ENCODE peak calls at places on chromosomes 12 and 14, in five cellular contexts. F, W, Z, H and D are unnamed samples.

GRCh38 chr14:61927015-61927414 is 164.8 kb downstream of the SNAPC1 start:
- DNase-seq in F (no peak), W (peak), Z (no peak), H (no peak), D (no peak)

GRCh38 chr14:24422694-24423531 is 6.6 kb downstream of the CBLN3 start:
- DNase-seq in F (no peak), W (no peak), Z (no peak), H (no peak), D (no peak)

GRCh38 chr14:85483037-85483436 is 46.9 kb upstream of the FLRT2 start:
- DNase-seq in F (no peak), W (no peak), Z (no peak), H (no peak), D (no peak)

GRCh38 chr12:1350055-1350933 is 244.1 kb downstream of the FBXL14 start:
- DNase-seq in F (no peak), W (peak), Z (peak), H (no peak), D (no peak)

GRCh38 chr12:107513636-107514400 is 171.8 kb upstream of the PWP1 start:
- DNase-seq in F (no peak), W (no peak), Z (no peak), H (no peak), D (no peak)

GRCh38 chr14:55949708-55950107 is 168.5 kb upstream of the PELI2 start:
- DNase-seq in F (no peak), W (no peak), Z (no peak), H (no peak), D (no peak)

GRCh38 chr12:116697305-116698130 is 40.4 kb downstream of the SPRING1 start:
- DNase-seq in F (peak), W (peak), Z (no peak), H (no peak), D (no peak)

GRCh38 chr12:98606367-98606985 is 13.0 kb downstream of the SLC25A3 start:
- DNase-seq in F (no peak), W (no peak), Z (no peak), H (no peak), D (no peak)

GRCh38 chr12:94560416-94561221 is 89.7 kb downstream of the TMCC3 start:
- DNase-seq in F (peak), W (peak), Z (no peak), H (peak), D (peak)

GRCh38 chr14:24135834-24136683 is at the start of gene PSME1:
- DNase-seq in F (peak), W (peak), Z (peak), H (peak), D (peak)

GRCh38 chr14:74514471-74514932 is 20.9 kb downstream of the ISCA2 start:
- DNase-seq in F (peak), W (no peak), Z (peak), H (no peak), D (no peak)

GRCh38 chr14:32230181-32230580 is 27.1 kb upstream of the RNU6-8 start:
- DNase-seq in F (no peak), W (peak), Z (no peak), H (no peak), D (no peak)

GRCh38 chr12:93022603-93023340 is 93.7 kb upstream of the EEA1 start:
- DNase-seq in F (no peak), W (peak), Z (no peak), H (no peak), D (no peak)

GRCh38 chr14:45426685-45427282 is 173.8 kb upstream of the MIS18BP1 start:
- DNase-seq in F (peak), W (peak), Z (peak), H (no peak), D (no peak)

GRCh38 chr14:22549981-22550670 is 38.9 kb downstream of the DAD1 start:
- DNase-seq in F (peak), W (peak), Z (peak), H (peak), D (no peak)

GRCh38 chr14:23382276-23382675 is 5.4 kb downstream of the CMTM5 start:
- DNase-seq in F (no peak), W (no peak), Z (no peak), H (no peak), D (no peak)

GRCh38 chr14:55446127-55446736 is 5.8 kb upstream of the TBPL2 start:
- DNase-seq in F (peak), W (peak), Z (peak), H (peak), D (no peak)

GRCh38 chr12:121709478-121709890 is 3.1 kb upstream of the TMEM120B start:
- DNase-seq in F (no peak), W (peak), Z (no peak), H (no peak), D (no peak)

GRCh38 chr12:45969084-45969483 is 21.3 kb downstream of the SCAF11 start:
- DNase-seq in F (no peak), W (peak), Z (peak), H (no peak), D (no peak)

GRCh38 chr14:23409475-23409874 is 1.4 kb upstream of the MYH6 start:
- DNase-seq in F (peak), W (no peak), Z (no peak), H (no peak), D (no peak)

GRCh38 chr12:98714426-98714825 is 69.3 kb downstream of the APAF1 start:
- DNase-seq in F (no peak), W (no peak), Z (no peak), H (no peak), D (no peak)

GRCh38 chr12:103495158-103495782 is 498 bp downstream of the C12orf42 start:
- DNase-seq in F (peak), W (no peak), Z (no peak), H (no peak), D (no peak)

GRCh38 chr14:35879141-35879648 is 53.1 kb downstream of the BRMS1L start:
- DNase-seq in F (no peak), W (peak), Z (peak), H (no peak), D (no peak)

GRCh38 chr12:57218030-57218853 is 1.6 kb downstream of the NXPH4 start:
- DNase-seq in F (no peak), W (peak), Z (no peak), H (no peak), D (no peak)

GRCh38 chr14:60643443-60644402 is 5.6 kb downstream of the SIX1 start:
- DNase-seq in F (peak), W (no peak), Z (peak), H (no peak), D (no peak)

GRCh38 chr14:22925513-22925912 is 3.7 kb downstream of the PRMT5 start:
- DNase-seq in F (no peak), W (no peak), Z (no peak), H (no peak), D (no peak)

GRCh38 chr12:113087193-113087592 is 30.7 kb downstream of the DTX1 start:
- DNase-seq in F (no peak), W (no peak), Z (no peak), H (no peak), D (no peak)

GRCh38 chr12:3168775-3169221 is 91.6 kb downstream of the TSPAN9 start:
- DNase-seq in F (no peak), W (peak), Z (peak), H (peak), D (no peak)

GRCh38 chr12:84128117-84128991 is 784.2 kb downstream of the SLC6A15 start:
- DNase-seq in F (no peak), W (no peak), Z (no peak), H (no peak), D (no peak)

GRCh38 chr12:99281277-99281676 is 366.3 kb upstream of the GARIN6 start:
- DNase-seq in F (peak), W (no peak), Z (no peak), H (no peak), D (no peak)

GRCh38 chr12:22687677-22688076 is 62.7 kb downstream of the ETNK1 start:
- DNase-seq in F (peak), W (peak), Z (peak), H (no peak), D (no peak)

GRCh38 chr14:98143566-98143965 is 1128.4 kb downstream of the BCL11B start:
- DNase-seq in F (no peak), W (no peak), Z (no peak), H (no peak), D (no peak)

GRCh38 chr14:21308132-21308478 is 28.2 kb downstream of the RPGRIP1 start:
- DNase-seq in F (peak), W (no peak), Z (no peak), H (no peak), D (no peak)

GRCh38 chr12:48973531-48973930 is 2.0 kb upstream of the WNT10B start:
- DNase-seq in F (peak), W (peak), Z (peak), H (no peak), D (no peak)